ENCODE peak calls at places on chromosomes 16 and 17, in six cellular contexts. X, H, U, L, M and R are unnamed samples.

GRCh38 chr17:72400488-72400827 is 279.6 kb downstream of the SOX9 start:
- DNase-seq in X (no peak), H (no peak), U (no peak), L (no peak), M (no peak), R (no peak)

GRCh38 chr17:66960623-66961022 is 3.9 kb upstream of the CACNG4 start:
- DNase-seq in X (no peak), H (no peak), U (no peak), L (no peak), M (no peak), R (no peak)

GRCh38 chr17:37131064-37131463 is 182.3 kb downstream of the AATF start:
- DNase-seq in X (peak), H (no peak), U (no peak), L (no peak), M (no peak), R (no peak)

GRCh38 chr16:23284584-23284983 is 17.5 kb upstream of the SCNN1B start:
- DNase-seq in X (no peak), H (no peak), U (no peak), L (no peak), M (no peak), R (no peak)

GRCh38 chr17:2372681-2373080 is 28.2 kb downstream of the MNT start:
- DNase-seq in X (no peak), H (no peak), U (no peak), L (no peak), M (no peak), R (no peak)

GRCh38 chr16:85056211-85056748 is 28.7 kb downstream of the KIAA0513 start:
- DNase-seq in X (peak), H (no peak), U (no peak), L (no peak), M (peak), R (no peak)

GRCh38 chr17:50183439-50184001 is 17.7 kb downstream of the SGCA start:
- DNase-seq in X (peak), H (no peak), U (no peak), L (no peak), M (no peak), R (no peak)

GRCh38 chr17:28078443-28079229 is 36.2 kb downstream of the NLK start:
- DNase-seq in X (peak), H (no peak), U (no peak), L (peak), M (no peak), R (no peak)

GRCh38 chr17:38921756-38922411 is 3.5 kb upstream of the LASP1NB start:
- DNase-seq in X (no peak), H (no peak), U (no peak), L (no peak), M (no peak), R (no peak)

GRCh38 chr17:8426802-8427201 is 8.9 kb upstream of the NDEL1 start:
- DNase-seq in X (no peak), H (no peak), U (no peak), L (no peak), M (no peak), R (no peak)
- H3K27ac ChIP-seq in X (no peak), H (no peak), U (no peak), L (no peak), M (no peak), R (peak)

DNA sequence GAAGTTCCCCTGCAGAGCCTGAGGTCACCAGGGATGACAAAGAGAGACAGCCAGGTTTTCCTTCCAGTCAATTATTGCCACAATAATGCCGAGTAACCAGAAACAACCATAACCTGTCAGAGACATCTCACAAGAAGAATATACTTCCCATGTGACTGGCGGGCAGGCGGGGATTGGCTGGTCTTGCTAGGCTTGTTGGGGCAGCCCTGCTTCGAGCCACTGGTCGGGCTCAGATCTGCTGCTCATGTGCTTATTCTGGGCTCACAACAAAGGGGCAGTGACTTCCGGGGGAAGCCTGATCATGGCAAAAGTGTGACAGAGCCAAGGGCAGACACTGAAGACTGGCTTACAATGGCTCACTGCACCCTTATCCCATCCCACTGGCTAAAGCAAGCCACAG is 48.1 kb upstream of the IRX6 start:
- DNase-seq in X (no peak), H (no peak), U (no peak), L (no peak), M (no peak), R (no peak)
- H3K27ac ChIP-seq in X (no peak), H (no peak), U (no peak), L (no peak), M (no peak), R (no peak)

GRCh38 chr17:57873261-57874057 is 23.6 kb upstream of the MRPS23 start:
- DNase-seq in X (no peak), H (no peak), U (no peak), L (no peak), M (no peak), R (no peak)
- H3K27ac ChIP-seq in X (peak), H (peak), U (peak), L (no peak), M (peak), R (peak)

DNA sequence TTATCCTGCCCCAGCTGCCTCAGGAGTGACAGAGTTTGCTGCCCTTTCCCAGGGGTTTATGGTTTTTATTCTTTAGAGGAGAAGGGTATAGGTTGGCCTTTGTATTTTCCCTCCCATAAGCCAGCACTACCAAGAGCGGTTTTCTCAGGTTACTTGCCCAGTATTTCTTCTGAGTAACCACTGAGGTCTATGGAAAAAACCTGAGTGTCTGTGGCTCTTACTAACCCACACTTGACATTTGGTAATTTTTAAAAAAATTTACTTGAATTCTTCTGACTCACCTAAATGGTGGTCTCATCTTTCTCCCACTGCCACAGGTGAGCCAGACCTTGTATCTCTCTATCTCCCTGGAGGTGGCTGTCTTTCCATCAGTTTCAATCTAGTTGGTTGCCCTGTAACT is 6.0 kb downstream of the SLC7A6 start:
- DNase-seq in X (no peak), H (no peak), U (no peak), L (no peak), M (no peak), R (no peak)
- H3K27ac ChIP-seq in X (no peak), H (no peak), U (no peak), L (no peak), M (no peak), R (no peak)

GRCh38 chr16:27582883-27583282 is 32.9 kb downstream of the KATNIP start:
- DNase-seq in X (no peak), H (no peak), U (no peak), L (no peak), M (no peak), R (no peak)
- H3K27ac ChIP-seq in X (no peak), H (no peak), U (no peak), L (no peak), M (no peak), R (no peak)

GRCh38 chr16:89233678-89234490 is 16.4 kb downstream of the ZNF778 start:
- DNase-seq in X (no peak), H (no peak), U (no peak), L (no peak), M (no peak), R (no peak)
- H3K27ac ChIP-seq in X (no peak), H (no peak), U (no peak), L (no peak), M (no peak), R (no peak)

GRCh38 chr17:18919963-18920362 is 32.0 kb upstream of the SLC5A10 start:
- DNase-seq in X (no peak), H (peak), U (no peak), L (no peak), M (no peak), R (no peak)
- H3K27ac ChIP-seq in X (no peak), H (peak), U (no peak), L (no peak), M (no peak), R (no peak)

GRCh38 chr17:45019177-45019711 is 32.2 kb downstream of the DCAKD start:
- DNase-seq in X (peak), H (peak), U (no peak), L (no peak), M (no peak), R (no peak)
- H3K27ac ChIP-seq in X (no peak), H (peak), U (no peak), L (no peak), M (no peak), R (no peak)

GRCh38 chr16:57822018-57822553 is 19.8 kb upstream of the KIFC3 start:
- DNase-seq in X (no peak), H (no peak), U (no peak), L (no peak), M (no peak), R (no peak)

GRCh38 chr16:57822861-57823260 is 20.6 kb upstream of the KIFC3 start:
- DNase-seq in X (no peak), H (no peak), U (no peak), L (no peak), M (no peak), R (no peak)

GRCh38 chr16:57818377-57819055 is 16.2 kb upstream of the KIFC3 start:
- DNase-seq in X (no peak), H (no peak), U (no peak), L (no peak), M (no peak), R (no peak)

GRCh38 chr16:57823836-57824235 is 21.5 kb upstream of the KIFC3 start:
- DNase-seq in X (no peak), H (no peak), U (no peak), L (peak), M (no peak), R (no peak)

DNA sequence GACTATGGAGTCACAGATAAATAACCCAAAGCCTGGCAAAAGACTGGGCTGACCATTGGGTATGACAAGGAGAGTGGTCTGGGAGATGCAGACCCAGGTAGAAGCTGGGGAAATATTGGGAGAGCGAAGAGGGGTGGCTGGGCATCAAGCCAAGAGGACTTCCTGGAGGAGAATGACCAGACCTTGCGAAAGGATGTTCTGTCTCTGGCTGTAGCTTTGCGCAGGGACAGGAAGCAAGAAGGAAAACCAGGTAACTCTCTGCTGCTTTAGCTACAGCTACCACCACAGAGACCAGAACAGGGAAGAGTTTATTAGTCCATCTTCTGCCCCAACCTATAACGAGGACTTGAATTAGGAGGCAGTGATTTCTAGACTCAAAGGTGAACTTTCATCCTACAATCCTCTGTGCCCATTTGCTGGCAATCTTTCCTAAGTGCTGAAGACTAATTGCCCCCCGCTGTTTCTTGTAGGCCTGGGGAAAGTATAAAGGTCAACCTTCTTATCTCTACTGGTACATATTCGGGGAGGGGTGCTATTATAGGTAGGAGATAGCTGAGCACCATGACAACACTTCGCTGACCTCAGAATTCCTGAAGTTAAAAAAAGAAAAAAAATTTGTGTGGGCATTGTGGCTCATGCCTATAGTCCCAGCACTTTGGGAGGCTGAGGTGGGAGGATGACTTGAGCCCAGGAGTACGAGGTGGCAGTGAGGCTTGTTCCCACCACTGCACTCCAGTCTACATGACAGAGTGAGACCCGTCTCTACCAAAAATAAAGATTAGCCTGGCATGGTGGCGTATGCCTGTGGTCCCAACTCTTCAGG is 19.1 kb upstream of the KIFC3 start:
- DNase-seq in X (no peak), H (no peak), U (no peak), L (no peak), M (no peak), R (no peak)
- H3K27ac ChIP-seq in X (no peak), H (no peak), U (no peak), L (no peak), M (no peak), R (no peak)